ENCODE peak calls at places on chromosomes 1 and 21, in five cellular contexts. One of them, this sample, is unnamed.

GRCh38 chr1:98668733-98669132 is 7.2 kb downstream of the SNX7 start:
- DNase-seq in suprapubic skin: no peak
- DNase-seq in A549: no peak
- DNase-seq in transverse colon: no peak
- DNase-seq in GM12878: no peak
- DNase-seq in this sample: no peak

GRCh38 chr1:15950302-15950701 is 25.6 kb downstream of the ZBTB17 start:
- DNase-seq in suprapubic skin: no peak
- DNase-seq in A549: no peak
- DNase-seq in transverse colon: no peak
- DNase-seq in GM12878: no peak
- DNase-seq in this sample: no peak

GRCh38 chr21:41186763-41187536 is 19.0 kb downstream of the BACE2 start:
- DNase-seq in A549: no peak
- DNase-seq in transverse colon: no peak
- DNase-seq in suprapubic skin: no peak
- DNase-seq in GM12878: no peak
- DNase-seq in this sample: no peak

GRCh38 chr1:233635765-233636502 is 22.0 kb downstream of the KCNK1 start:
- DNase-seq in A549: no peak
- DNase-seq in transverse colon: no peak
- DNase-seq in GM12878: no peak
- DNase-seq in suprapubic skin: no peak
- DNase-seq in this sample: no peak

GRCh38 chr1:62637392-62638105 is 40.2 kb downstream of the ANGPTL3 start:
- DNase-seq in A549: no peak
- DNase-seq in suprapubic skin: no peak
- DNase-seq in transverse colon: no peak
- DNase-seq in GM12878: no peak
- DNase-seq in this sample: no peak

GRCh38 chr1:29858646-29859045 is 622.3 kb downstream of the PTPRU start:
- DNase-seq in A549: no peak
- DNase-seq in transverse colon: no peak
- DNase-seq in suprapubic skin: no peak
- DNase-seq in GM12878: no peak
- DNase-seq in this sample: no peak

GRCh38 chr21:46109251-46110221 is 11.6 kb downstream of the COL6A2 start:
- DNase-seq in transverse colon: no peak
- DNase-seq in suprapubic skin: peak; percentile 47
- DNase-seq in A549: no peak
- DNase-seq in GM12878: no peak
- DNase-seq in this sample: no peak

GRCh38 chr1:6979003-6979577 is 193.8 kb downstream of the CAMTA1 start:
- DNase-seq in A549: no peak
- DNase-seq in GM12878: no peak
- DNase-seq in transverse colon: no peak
- DNase-seq in suprapubic skin: no peak
- DNase-seq in this sample: no peak

GRCh38 chr21:37770496-37770895 is 145.8 kb downstream of the KCNJ6 start:
- DNase-seq in GM12878: no peak
- DNase-seq in A549: no peak
- DNase-seq in transverse colon: no peak
- DNase-seq in suprapubic skin: no peak
- DNase-seq in this sample: no peak

GRCh38 chr1:100164226-100164625 is 13.8 kb downstream of the LRRC39 start:
- DNase-seq in suprapubic skin: no peak
- DNase-seq in transverse colon: no peak
- DNase-seq in A549: no peak
- DNase-seq in GM12878: no peak
- DNase-seq in this sample: no peak

GRCh38 chr21:45537746-45538291 is 4.4 kb downstream of the SLC19A1 start:
- DNase-seq in suprapubic skin: peak; percentile 46
- DNase-seq in GM12878: no peak
- DNase-seq in A549: no peak
- DNase-seq in transverse colon: peak; percentile 7
- DNase-seq in this sample: no peak

GRCh38 chr1:246404078-246404477 is 103.0 kb downstream of the SMYD3 start:
- DNase-seq in transverse colon: no peak
- DNase-seq in suprapubic skin: no peak
- DNase-seq in A549: no peak
- DNase-seq in GM12878: no peak
- DNase-seq in this sample: no peak

GRCh38 chr1:66533804-66534745 is at the start of gene SGIP1:
- DNase-seq in suprapubic skin: peak; percentile 67
- DNase-seq in transverse colon: peak; percentile 18
- DNase-seq in A549: no peak
- DNase-seq in GM12878: no peak
- DNase-seq in this sample: peak; percentile 41

GRCh38 chr1:45230537-45230936 is 24.1 kb upstream of the ZSWIM5 start:
- DNase-seq in A549: no peak
- DNase-seq in suprapubic skin: no peak
- DNase-seq in GM12878: no peak
- DNase-seq in transverse colon: peak; percentile 40
- DNase-seq in this sample: no peak

GRCh38 chr1:20194224-20194623 is 7.9 kb upstream of the PLA2G2C start:
- DNase-seq in suprapubic skin: no peak
- DNase-seq in transverse colon: no peak
- DNase-seq in GM12878: no peak
- DNase-seq in A549: no peak
- DNase-seq in this sample: no peak

GRCh38 chr1:25572708-25573590 is 29.5 kb downstream of the LDLRAP1 start:
- DNase-seq in suprapubic skin: no peak
- DNase-seq in transverse colon: peak; percentile 72
- DNase-seq in A549: peak; percentile 64
- DNase-seq in GM12878: no peak
- DNase-seq in this sample: no peak

GRCh38 chr1:82775402-82776000 is 974.8 kb downstream of the ADGRL2 start:
- DNase-seq in transverse colon: peak; percentile 9
- DNase-seq in GM12878: no peak
- DNase-seq in A549: peak; percentile 5
- DNase-seq in suprapubic skin: no peak
- DNase-seq in this sample: no peak

GRCh38 chr21:42809171-42809570 is 70.2 kb downstream of the WDR4 start:
- DNase-seq in GM12878: no peak
- DNase-seq in transverse colon: no peak
- DNase-seq in suprapubic skin: no peak
- DNase-seq in A549: no peak
- DNase-seq in this sample: no peak

GRCh38 chr1:212367474-212368072 is 47.1 kb downstream of the PACC1 start:
- DNase-seq in suprapubic skin: no peak
- DNase-seq in GM12878: no peak
- DNase-seq in A549: no peak
- DNase-seq in transverse colon: no peak
- DNase-seq in this sample: no peak

GRCh38 chr1:156896490-156897033 is 3.0 kb downstream of the PEAR1 start:
- DNase-seq in A549: peak; percentile 96
- DNase-seq in GM12878: no peak
- DNase-seq in transverse colon: no peak
- DNase-seq in suprapubic skin: no peak
- DNase-seq in this sample: no peak

GRCh38 chr1:12452262-12452661 is 165.7 kb downstream of the DHRS3 start:
- DNase-seq in A549: no peak
- DNase-seq in transverse colon: no peak
- DNase-seq in suprapubic skin: no peak
- DNase-seq in GM12878: no peak
- DNase-seq in this sample: no peak

GRCh38 chr1:12457771-12458170 is 160.2 kb downstream of the DHRS3 start:
- DNase-seq in transverse colon: no peak
- DNase-seq in suprapubic skin: no peak
- DNase-seq in GM12878: no peak
- DNase-seq in A549: no peak
- DNase-seq in this sample: no peak

GRCh38 chr1:12456979-12457378 is 161.0 kb downstream of the DHRS3 start:
- DNase-seq in A549: no peak
- DNase-seq in transverse colon: no peak
- DNase-seq in suprapubic skin: no peak
- DNase-seq in GM12878: no peak
- DNase-seq in this sample: no peak

GRCh38 chr1:12453400-12454343 is 164.3 kb downstream of the DHRS3 start:
- DNase-seq in suprapubic skin: no peak
- DNase-seq in transverse colon: no peak
- DNase-seq in A549: no peak
- DNase-seq in GM12878: no peak
- DNase-seq in this sample: no peak

DNA sequence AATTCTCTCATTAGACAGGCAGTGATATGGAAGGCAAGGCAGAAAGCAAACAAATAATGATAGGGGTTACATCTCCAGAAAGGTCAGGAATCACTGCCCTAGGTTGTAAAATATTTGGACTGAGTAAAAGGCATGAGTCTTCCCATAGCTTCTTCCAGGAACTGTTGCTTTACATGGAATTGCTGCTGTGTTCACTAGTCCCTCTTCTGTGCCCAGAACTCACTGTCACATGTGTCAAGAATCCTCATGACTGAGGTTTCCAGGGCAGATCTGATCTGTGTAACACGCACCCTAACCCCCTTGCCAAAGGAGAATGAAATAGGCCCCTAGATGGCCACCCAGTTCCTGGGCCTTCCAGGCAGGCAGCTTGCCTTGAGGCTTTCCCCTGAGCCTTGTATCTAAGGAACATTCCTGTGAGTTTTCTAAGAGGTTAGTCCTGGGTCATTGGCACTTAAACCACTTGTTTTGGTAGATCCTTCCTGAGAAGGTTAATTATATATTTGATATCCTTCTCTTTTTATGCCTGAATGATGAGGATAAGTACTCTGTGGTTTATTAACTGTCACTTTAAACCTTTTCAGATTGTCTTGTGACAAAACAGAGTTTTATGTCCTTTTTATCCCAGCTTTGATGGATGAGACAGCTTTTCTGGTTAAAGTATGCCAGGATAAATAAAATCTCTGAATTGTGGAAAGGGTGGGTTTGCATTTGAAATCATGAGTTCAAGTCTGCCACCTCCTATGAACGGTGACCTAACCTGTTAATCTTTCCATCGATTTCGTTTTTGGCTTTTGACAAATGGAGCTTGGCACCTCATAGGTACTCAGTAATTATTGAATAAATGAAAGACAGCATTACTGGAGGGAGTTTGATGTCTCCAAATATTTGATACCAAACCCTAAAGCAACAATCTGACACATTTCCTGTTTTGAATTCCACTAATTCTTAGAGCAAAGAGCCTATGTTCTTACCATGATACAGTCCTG is 163.3 kb downstream of the DHRS3 start:
- DNase-seq in suprapubic skin: peak; percentile 80
- DNase-seq in A549: no peak
- DNase-seq in GM12878: no peak
- DNase-seq in transverse colon: no peak
- DNase-seq in this sample: no peak
- TF ChIP-seq EP300 in suprapubic skin: no peak
- TF ChIP-seq EP300 in A549: no peak
- TF ChIP-seq EP300 in GM12878: no peak
- TF ChIP-seq EP300 in transverse colon: no peak
- TF ChIP-seq EP300 in this sample: peak; percentile 93

GRCh38 chr1:32899586-32900296 is 1.4 kb downstream of the TMEM54 start:
- DNase-seq in A549: no peak
- DNase-seq in GM12878: no peak
- DNase-seq in suprapubic skin: no peak
- DNase-seq in transverse colon: peak; percentile 40
- DNase-seq in this sample: no peak

GRCh38 chr1:32900371-32900955 is 726 bp downstream of the TMEM54 start:
- DNase-seq in GM12878: no peak
- DNase-seq in A549: no peak
- DNase-seq in transverse colon: no peak
- DNase-seq in suprapubic skin: no peak
- DNase-seq in this sample: no peak

GRCh38 chr1:32902535-32902920 is 1.3 kb upstream of the TMEM54 start:
- DNase-seq in suprapubic skin: no peak
- DNase-seq in GM12878: no peak
- DNase-seq in transverse colon: no peak
- DNase-seq in A549: no peak
- DNase-seq in this sample: no peak

GRCh38 chr1:32901823-32902534 is 790 bp upstream of the TMEM54 start:
- DNase-seq in A549: no peak
- DNase-seq in suprapubic skin: no peak
- DNase-seq in transverse colon: no peak
- DNase-seq in GM12878: no peak
- DNase-seq in this sample: no peak

DNA sequence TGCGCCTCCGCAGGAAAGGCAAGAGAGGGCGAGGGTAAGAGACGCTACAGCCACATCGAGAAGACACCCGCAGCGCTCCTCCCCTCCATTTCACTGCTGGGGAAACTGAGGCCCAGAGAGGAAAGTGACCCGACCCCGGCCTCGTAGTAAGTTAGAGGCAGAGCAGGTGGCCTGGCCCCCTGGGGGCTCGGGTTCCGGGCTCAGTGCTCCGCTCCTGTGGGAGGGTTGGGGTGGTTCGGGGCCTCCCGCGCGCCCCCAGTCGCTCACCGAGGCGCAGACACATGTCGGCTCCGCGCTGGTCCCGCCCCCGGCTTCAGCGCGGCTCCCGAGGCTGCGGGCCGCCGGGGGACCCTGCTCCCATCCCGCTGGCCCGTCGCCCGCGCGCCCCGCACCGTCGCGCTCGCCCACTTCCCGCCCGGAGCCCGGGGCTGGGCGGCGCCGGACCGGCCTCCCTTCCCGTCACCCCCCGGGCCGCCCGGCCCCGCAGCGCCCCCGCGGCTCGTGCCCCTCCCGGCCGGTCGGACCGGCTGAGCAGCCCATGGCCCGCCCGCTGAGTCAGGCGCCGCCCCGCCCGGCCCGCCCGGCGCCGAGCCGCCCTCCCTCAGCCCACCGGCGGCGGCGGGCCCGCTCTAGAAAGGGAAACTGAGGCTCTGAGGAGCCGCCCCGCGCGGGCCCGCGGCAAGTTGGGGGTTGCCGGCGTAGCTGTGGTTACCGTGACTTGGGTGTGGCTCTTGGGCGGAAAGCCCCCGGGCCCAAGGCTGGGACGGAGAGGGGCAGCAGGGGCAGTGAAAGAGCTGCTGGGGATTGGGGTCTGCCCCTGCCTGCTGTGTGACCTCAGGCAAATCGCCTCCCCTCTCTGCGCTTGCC is at the start of gene TMEM54:
- DNase-seq in A549: no peak
- DNase-seq in GM12878: no peak
- DNase-seq in suprapubic skin: no peak
- DNase-seq in transverse colon: peak; percentile 86
- DNase-seq in this sample: no peak
- TF ChIP-seq POLR2A in A549: peak; percentile 50
- TF ChIP-seq POLR2A in GM12878: no peak
- TF ChIP-seq POLR2A in suprapubic skin: no peak
- TF ChIP-seq POLR2A in transverse colon: no peak
- TF ChIP-seq POLR2A in this sample: no peak

GRCh38 chr1:168722964-168723363 is 6.0 kb downstream of the DPT start:
- DNase-seq in A549: no peak
- DNase-seq in suprapubic skin: no peak
- DNase-seq in transverse colon: no peak
- DNase-seq in GM12878: no peak
- DNase-seq in this sample: no peak
- H3K27ac ChIP-seq in A549: no peak overlapping the region
- H3K27ac ChIP-seq in suprapubic skin: no peak overlapping the region
- H3K27ac ChIP-seq in transverse colon: no peak overlapping the region
- H3K27ac ChIP-seq in GM12878: no peak overlapping the region
- H3K27ac ChIP-seq in this sample: no peak overlapping the region

DNA sequence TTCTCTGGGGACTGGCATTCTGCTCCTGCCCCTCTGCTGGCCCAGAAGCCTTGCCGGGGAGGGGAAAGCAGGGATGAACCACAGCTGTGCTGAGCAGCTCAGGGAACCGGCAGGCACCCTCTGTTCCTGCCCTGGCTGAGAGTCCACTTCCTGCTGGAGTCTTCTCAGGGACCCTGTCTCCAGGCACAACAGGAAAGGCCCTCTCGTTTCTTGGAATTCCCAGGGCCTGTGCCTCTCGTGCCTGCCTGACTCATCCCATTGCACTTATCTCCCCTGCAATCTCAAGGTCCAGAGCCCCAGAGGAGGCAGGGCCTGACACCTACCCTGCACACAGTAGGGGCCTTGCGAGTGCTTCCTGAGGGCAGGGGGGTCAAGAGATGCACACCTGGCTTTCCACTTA is 1.1 kb upstream of the EDN2 start:
- DNase-seq in suprapubic skin: no peak
- DNase-seq in GM12878: no peak
- DNase-seq in A549: peak; percentile 35
- DNase-seq in transverse colon: no peak
- DNase-seq in this sample: no peak
- TF ChIP-seq EP300 in suprapubic skin: no peak
- TF ChIP-seq EP300 in GM12878: no peak
- TF ChIP-seq EP300 in A549: no peak
- TF ChIP-seq EP300 in transverse colon: no peak
- TF ChIP-seq EP300 in this sample: no peak

This sample was measured in tibial nerve.